ENCODE peak calls at places on chromosome 1, in nine cellular contexts. One of them, this sample, is unnamed.

GRCh38 chr1:29235955-29236742 is at the start of gene PTPRU:
- DNase-seq in breast epithelium: peak; percentile 79
- DNase-seq in OCI-LY7: peak; percentile 73
- DNase-seq in psoas muscle: peak; percentile 81
- DNase-seq in CD8-positive, alpha-beta T cell: peak; percentile 63
- DNase-seq in lower lobe of right lung: peak; percentile 88
- DNase-seq in GM12878: no peak
- DNase-seq in uterus: peak; percentile 69
- DNase-seq in NT2/D1: no peak
- DNase-seq in this sample: peak; percentile 62

GRCh38 chr1:168469690-168470089 is 74.1 kb downstream of the XCL2 start:
- DNase-seq in breast epithelium: peak; percentile 60
- DNase-seq in OCI-LY7: no peak
- DNase-seq in psoas muscle: peak; percentile 80
- DNase-seq in CD8-positive, alpha-beta T cell: no peak
- DNase-seq in lower lobe of right lung: no peak
- DNase-seq in GM12878: no peak
- DNase-seq in uterus: peak; percentile 35
- DNase-seq in NT2/D1: no peak
- DNase-seq in this sample: peak; percentile 13

GRCh38 chr1:160830321-160831153 is 32.1 kb downstream of the CD244 start:
- DNase-seq in breast epithelium: no peak
- DNase-seq in OCI-LY7: peak; percentile 80
- DNase-seq in psoas muscle: no peak
- DNase-seq in CD8-positive, alpha-beta T cell: peak; percentile 84
- DNase-seq in lower lobe of right lung: peak; percentile 80
- DNase-seq in GM12878: no peak
- DNase-seq in uterus: no peak
- DNase-seq in NT2/D1: peak; percentile 84
- DNase-seq in this sample: peak; percentile 56

GRCh38 chr1:233127157-233127556 is 168.4 kb downstream of the PCNX2 start:
- DNase-seq in breast epithelium: no peak
- DNase-seq in OCI-LY7: no peak
- DNase-seq in psoas muscle: no peak
- DNase-seq in CD8-positive, alpha-beta T cell: no peak
- DNase-seq in lower lobe of right lung: no peak
- DNase-seq in GM12878: no peak
- DNase-seq in uterus: no peak
- DNase-seq in NT2/D1: no peak
- DNase-seq in this sample: no peak

GRCh38 chr1:247440001-247440620 is 17.8 kb downstream of the OR2B11 start:
- DNase-seq in breast epithelium: no peak
- DNase-seq in OCI-LY7: peak; percentile 10
- DNase-seq in psoas muscle: no peak
- DNase-seq in CD8-positive, alpha-beta T cell: no peak
- DNase-seq in lower lobe of right lung: no peak
- DNase-seq in GM12878: peak; percentile 81
- DNase-seq in uterus: no peak
- DNase-seq in NT2/D1: no peak
- DNase-seq in this sample: no peak

GRCh38 chr1:240091614-240092300 is at the start of gene FMN2:
- DNase-seq in breast epithelium: no peak
- DNase-seq in OCI-LY7: no peak
- DNase-seq in psoas muscle: no peak
- DNase-seq in CD8-positive, alpha-beta T cell: no peak
- DNase-seq in lower lobe of right lung: no peak
- DNase-seq in GM12878: no peak
- DNase-seq in uterus: no peak
- DNase-seq in NT2/D1: no peak
- DNase-seq in this sample: no peak

GRCh38 chr1:3651011-3651938 is 1.0 kb upstream of the TP73 start:
- DNase-seq in breast epithelium: no peak
- DNase-seq in OCI-LY7: no peak
- DNase-seq in psoas muscle: no peak
- DNase-seq in CD8-positive, alpha-beta T cell: no peak
- DNase-seq in lower lobe of right lung: no peak
- DNase-seq in GM12878: no peak
- DNase-seq in uterus: no peak
- DNase-seq in NT2/D1: no peak
- DNase-seq in this sample: no peak

GRCh38 chr1:193325771-193326170 is 139.4 kb upstream of the B3GALT2 start:
- DNase-seq in breast epithelium: no peak
- DNase-seq in OCI-LY7: no peak
- DNase-seq in psoas muscle: no peak
- DNase-seq in CD8-positive, alpha-beta T cell: no peak
- DNase-seq in lower lobe of right lung: no peak
- DNase-seq in GM12878: no peak
- DNase-seq in uterus: no peak
- DNase-seq in NT2/D1: no peak
- DNase-seq in this sample: no peak

GRCh38 chr1:166700696-166701095 is 138.6 kb upstream of the POGK start:
- DNase-seq in breast epithelium: no peak
- DNase-seq in OCI-LY7: no peak
- DNase-seq in psoas muscle: no peak
- DNase-seq in CD8-positive, alpha-beta T cell: no peak
- DNase-seq in lower lobe of right lung: no peak
- DNase-seq in GM12878: no peak
- DNase-seq in uterus: no peak
- DNase-seq in NT2/D1: no peak
- DNase-seq in this sample: no peak

GRCh38 chr1:239255628-239256160 is 130.7 kb upstream of the CHRM3 start:
- DNase-seq in breast epithelium: no peak
- DNase-seq in OCI-LY7: no peak
- DNase-seq in psoas muscle: no peak
- DNase-seq in CD8-positive, alpha-beta T cell: no peak
- DNase-seq in lower lobe of right lung: no peak
- DNase-seq in GM12878: no peak
- DNase-seq in uterus: no peak
- DNase-seq in NT2/D1: no peak
- DNase-seq in this sample: no peak

DNA sequence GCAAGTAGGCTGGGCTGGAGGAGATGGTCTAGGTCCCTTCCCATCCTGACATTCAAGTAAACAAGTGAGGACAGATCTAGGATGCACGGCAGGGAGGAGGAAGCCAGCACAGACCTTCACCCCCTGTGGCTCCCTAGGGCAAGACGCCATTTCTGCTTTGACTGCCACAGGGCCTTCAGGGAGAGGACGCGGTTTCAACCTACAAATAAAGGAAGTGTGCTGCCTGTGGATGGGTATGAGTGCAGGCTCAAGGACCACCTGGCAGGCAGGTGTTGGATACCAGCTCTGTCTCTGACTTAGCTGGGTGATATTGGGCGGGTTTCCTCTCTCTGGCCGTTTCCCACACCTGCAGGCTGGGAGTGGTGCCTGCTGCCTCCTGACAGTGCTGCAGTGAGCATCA is 16.2 kb downstream of the SLC2A1 start:
- DNase-seq in breast epithelium: no peak
- DNase-seq in OCI-LY7: peak; percentile 91
- DNase-seq in psoas muscle: no peak
- DNase-seq in CD8-positive, alpha-beta T cell: no peak
- DNase-seq in lower lobe of right lung: no peak
- DNase-seq in GM12878: no peak
- DNase-seq in uterus: no peak
- DNase-seq in NT2/D1: no peak
- DNase-seq in this sample: no peak
- H3K4me1 ChIP-seq in breast epithelium: peaks cover 65% of the 10 kb centered on the region
- H3K4me1 ChIP-seq in OCI-LY7: peaks cover 84% of the 10 kb centered on the region
- H3K4me1 ChIP-seq in psoas muscle: peaks cover 26% of the 10 kb centered on the region
- H3K4me1 ChIP-seq in CD8-positive, alpha-beta T cell: peaks cover 76% of the 10 kb centered on the region
- H3K4me1 ChIP-seq in lower lobe of right lung: peaks cover 85% of the 10 kb centered on the region
- H3K4me1 ChIP-seq in GM12878: peaks cover 91% of the 10 kb centered on the region
- H3K4me1 ChIP-seq in uterus: peaks cover 3% of the 10 kb centered on the region
- H3K4me1 ChIP-seq in NT2/D1: peaks cover 37% of the 10 kb centered on the region
- H3K4me1 ChIP-seq in this sample: peaks cover 91% of the 10 kb centered on the region

DNA sequence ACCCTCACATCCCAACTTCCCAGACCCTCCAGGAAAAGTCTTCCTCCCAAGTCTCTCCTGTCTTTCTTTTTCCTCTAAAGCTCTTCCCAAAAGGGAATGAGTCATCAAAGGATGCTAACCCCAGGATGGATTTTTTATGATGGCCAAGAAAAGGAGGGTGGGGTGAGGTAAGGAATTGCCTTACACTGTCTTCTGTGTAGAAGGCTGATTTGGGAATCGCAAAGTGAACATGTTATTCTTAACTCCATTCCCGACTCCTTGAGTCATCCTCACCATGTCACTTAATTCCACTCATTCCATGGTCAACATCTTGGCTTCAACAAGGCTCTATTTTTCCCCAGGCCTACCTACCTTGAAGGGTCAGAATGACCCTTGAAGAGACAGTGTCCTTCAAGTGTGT is 44.0 kb downstream of the TBX15 start:
- DNase-seq in breast epithelium: no peak
- DNase-seq in OCI-LY7: no peak
- DNase-seq in psoas muscle: no peak
- DNase-seq in CD8-positive, alpha-beta T cell: no peak
- DNase-seq in lower lobe of right lung: no peak
- DNase-seq in GM12878: no peak
- DNase-seq in uterus: no peak
- DNase-seq in NT2/D1: no peak
- DNase-seq in this sample: no peak
- H3K4me1 ChIP-seq in breast epithelium: no peaks in the 10 kb centered on the region
- H3K4me1 ChIP-seq in OCI-LY7: no peaks in the 10 kb centered on the region
- H3K4me1 ChIP-seq in psoas muscle: peaks cover 84% of the 10 kb centered on the region
- H3K4me1 ChIP-seq in CD8-positive, alpha-beta T cell: no peaks in the 10 kb centered on the region
- H3K4me1 ChIP-seq in lower lobe of right lung: no peaks in the 10 kb centered on the region
- H3K4me1 ChIP-seq in GM12878: no peaks in the 10 kb centered on the region
- H3K4me1 ChIP-seq in uterus: no peaks in the 10 kb centered on the region
- H3K4me1 ChIP-seq in NT2/D1: peaks cover 2% of the 10 kb centered on the region
- H3K4me1 ChIP-seq in this sample: no peaks in the 10 kb centered on the region

DNA sequence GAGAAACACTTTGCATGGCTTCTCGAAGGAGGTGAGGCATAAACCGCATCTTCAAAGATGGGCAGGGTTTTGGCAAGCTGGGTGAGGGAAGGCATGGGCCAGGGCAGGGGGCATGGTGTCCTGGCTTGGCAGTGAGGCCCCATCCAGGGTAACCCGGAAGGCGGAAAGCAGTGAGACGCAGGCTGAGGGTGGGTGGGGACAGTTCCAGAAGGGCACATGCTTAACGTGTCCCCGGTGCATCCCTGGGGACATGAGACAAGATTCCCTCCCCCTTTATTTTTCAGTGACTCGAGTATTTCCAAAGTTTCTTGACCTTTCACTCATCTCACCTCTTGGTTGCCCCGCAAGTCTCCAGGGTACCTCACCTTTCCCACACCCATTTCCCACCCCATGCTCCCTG is 122.8 kb upstream of the SLC25A33 start:
- DNase-seq in breast epithelium: no peak
- DNase-seq in OCI-LY7: peak; percentile 50
- DNase-seq in psoas muscle: no peak
- DNase-seq in CD8-positive, alpha-beta T cell: no peak
- DNase-seq in lower lobe of right lung: no peak
- DNase-seq in GM12878: no peak
- DNase-seq in uterus: no peak
- DNase-seq in NT2/D1: no peak
- DNase-seq in this sample: no peak
- H3K4me1 ChIP-seq in breast epithelium: peaks cover 8% of the 10 kb centered on the region
- H3K4me1 ChIP-seq in OCI-LY7: peaks cover 97% of the 10 kb centered on the region
- H3K4me1 ChIP-seq in psoas muscle: peaks cover 25% of the 10 kb centered on the region
- H3K4me1 ChIP-seq in CD8-positive, alpha-beta T cell: peaks cover 30% of the 10 kb centered on the region
- H3K4me1 ChIP-seq in lower lobe of right lung: peaks cover 30% of the 10 kb centered on the region
- H3K4me1 ChIP-seq in GM12878: peaks cover 72% of the 10 kb centered on the region
- H3K4me1 ChIP-seq in uterus: peaks cover 4% of the 10 kb centered on the region
- H3K4me1 ChIP-seq in NT2/D1: peaks cover 9% of the 10 kb centered on the region
- H3K4me1 ChIP-seq in this sample: peaks cover 89% of the 10 kb centered on the region

GRCh38 chr1:26544156-26544555 is 14.6 kb downstream of the RPS6KA1 start:
- DNase-seq in breast epithelium: no peak
- DNase-seq in OCI-LY7: no peak
- DNase-seq in psoas muscle: no peak
- DNase-seq in CD8-positive, alpha-beta T cell: no peak
- DNase-seq in lower lobe of right lung: no peak
- DNase-seq in GM12878: no peak
- DNase-seq in uterus: no peak
- DNase-seq in NT2/D1: no peak
- DNase-seq in this sample: no peak
- H3K4me1 ChIP-seq in breast epithelium: peaks cover 11% of the 10 kb centered on the region
- H3K4me1 ChIP-seq in OCI-LY7: peaks cover 82% of the 10 kb centered on the region
- H3K4me1 ChIP-seq in psoas muscle: no peaks in the 10 kb centered on the region
- H3K4me1 ChIP-seq in CD8-positive, alpha-beta T cell: peaks cover 90% of the 10 kb centered on the region
- H3K4me1 ChIP-seq in lower lobe of right lung: peaks cover 65% of the 10 kb centered on the region
- H3K4me1 ChIP-seq in GM12878: peaks cover 71% of the 10 kb centered on the region
- H3K4me1 ChIP-seq in uterus: no peaks in the 10 kb centered on the region
- H3K4me1 ChIP-seq in NT2/D1: peaks cover 22% of the 10 kb centered on the region
- H3K4me1 ChIP-seq in this sample: peaks cover 89% of the 10 kb centered on the region

GRCh38 chr1:24929876-24930702 is at the start of gene RUNX3:
- DNase-seq in breast epithelium: no peak
- DNase-seq in OCI-LY7: peak; percentile 97
- DNase-seq in psoas muscle: peak; percentile 63
- DNase-seq in CD8-positive, alpha-beta T cell: peak; percentile 95
- DNase-seq in lower lobe of right lung: peak; percentile 85
- DNase-seq in GM12878: peak; percentile 76
- DNase-seq in uterus: no peak
- DNase-seq in NT2/D1: no peak
- DNase-seq in this sample: peak; percentile 94
- H3K4me1 ChIP-seq in breast epithelium: no peaks in the 10 kb centered on the region
- H3K4me1 ChIP-seq in OCI-LY7: peaks cover 70% of the 10 kb centered on the region
- H3K4me1 ChIP-seq in psoas muscle: peaks cover 10% of the 10 kb centered on the region
- H3K4me1 ChIP-seq in CD8-positive, alpha-beta T cell: peaks cover 53% of the 10 kb centered on the region
- H3K4me1 ChIP-seq in lower lobe of right lung: peaks cover 59% of the 10 kb centered on the region
- H3K4me1 ChIP-seq in GM12878: peaks cover 40% of the 10 kb centered on the region
- H3K4me1 ChIP-seq in uterus: peaks cover 12% of the 10 kb centered on the region
- H3K4me1 ChIP-seq in NT2/D1: peaks cover 35% of the 10 kb centered on the region
- H3K4me1 ChIP-seq in this sample: peaks cover 57% of the 10 kb centered on the region

This sample was measured in CD4-positive, CD25-positive, alpha-beta regulatory T cell.